ENCODE peak calls at places on chromosomes 3 and 15, in eight cellular contexts. C is stimulated activated naive CD8-positive, alpha-beta T cell treated with anti-CD3 and anti-CD28 coated beads, Interleukin-15, amount 100 ng/mL, for 72 hours; V is AG10803; D is tibial artery; T is stimulated activated CD4-positive, alpha-beta T cell treated with anti-CD3 and anti-CD28 coated beads, TNF-alpha, amount 100 ng/mL, for 4 hours; P is iPS-NIHi11; Y is stimulated activated CD8-positive, alpha-beta memory T cell treated with anti-CD3 and anti-CD28 coated beads, Interleukin-15, amount 100 ng/mL, for 24 hours; X is nephron progenitor cell. I is an unnamed sample.

GRCh38 chr3:66098436-66098835 is 59.7 kb upstream of the MAGI1 start:
- DNase-seq in V (peak), C (no peak), X (no peak), T (no peak), D (no peak), Y (no peak), P (no peak), I (no peak)

GRCh38 chr3:35383719-35384555 is 255.4 kb upstream of the ARPP21 start:
- DNase-seq in D (no peak), V (no peak), T (no peak), Y (no peak), C (no peak), P (peak), X (no peak), I (no peak)

GRCh38 chr15:68210821-68211655 is 5.9 kb upstream of the CALML4 start:
- DNase-seq in T (no peak), C (peak), X (peak), D (peak), Y (peak), P (peak), V (peak), I (no peak)

GRCh38 chr3:35739181-35739809 is 100.0 kb downstream of the ARPP21 start:
- DNase-seq in V (no peak), Y (no peak), D (no peak), X (peak), T (no peak), C (no peak), P (peak), I (no peak)

GRCh38 chr3:180049391-180049790 is 12.7 kb upstream of the PEX5L start:
- DNase-seq in D (no peak), C (no peak), X (no peak), P (no peak), V (no peak), T (no peak), Y (no peak), I (no peak)

GRCh38 chr3:194485471-194485875 is 1.3 kb downstream of the ATP13A3 start:
- DNase-seq in Y (no peak), C (no peak), X (no peak), T (no peak), P (no peak), D (no peak), V (peak), I (no peak)

GRCh38 chr15:91465696-91466095 is 365.6 kb downstream of the SV2B start:
- DNase-seq in T (no peak), X (no peak), C (no peak), P (no peak), Y (no peak), D (no peak), V (no peak), I (no peak)

GRCh38 chr3:19775744-19776143 is 158.3 kb downstream of the EFHB start:
- DNase-seq in Y (no peak), X (no peak), D (no peak), C (no peak), P (no peak), T (no peak), V (no peak), I (no peak)

GRCh38 chr3:151328298-151329036 is 882 bp downstream of the P2RY13 start:
- DNase-seq in C (peak), X (no peak), Y (no peak), V (peak), T (no peak), P (no peak), D (no peak), I (no peak)

GRCh38 chr15:101126618-101127502 is 125.0 kb downstream of the CHSY1 start:
- DNase-seq in T (no peak), X (no peak), Y (no peak), V (peak), P (no peak), C (peak), D (no peak), I (no peak)

GRCh38 chr3:132256984-132257383 is 60.2 kb upstream of the ACP3 start:
- DNase-seq in T (no peak), P (peak), X (peak), Y (no peak), V (peak), C (no peak), D (no peak), I (no peak)

GRCh38 chr3:154144825-154145465 is 23.8 kb downstream of the ARHGEF26 start:
- DNase-seq in T (no peak), Y (no peak), X (no peak), P (no peak), V (no peak), D (no peak), C (no peak), I (no peak)

GRCh38 chr3:10470120-10470665 is 35.2 kb downstream of the ATP2B2 start:
- DNase-seq in P (no peak), Y (no peak), V (no peak), T (no peak), X (no peak), D (no peak), C (no peak), I (no peak)

GRCh38 chr3:139757448-139758030 is 79.8 kb upstream of the NMNAT3 start:
- DNase-seq in C (no peak), Y (no peak), P (no peak), T (no peak), V (no peak), X (no peak), D (no peak), I (no peak)

GRCh38 chr3:53030864-53031445 is 14.9 kb downstream of the SFMBT1 start:
- DNase-seq in X (no peak), D (no peak), T (no peak), Y (no peak), V (no peak), P (peak), C (no peak), I (no peak)

GRCh38 chr3:53842436-53843194 is 3.6 kb downstream of the CHDH start:
- DNase-seq in P (peak), X (no peak), V (peak), T (no peak), D (no peak), Y (no peak), C (no peak), I (no peak)

GRCh38 chr3:136070334-136070733 is 104.8 kb downstream of the PPP2R3A start:
- DNase-seq in X (no peak), C (no peak), Y (no peak), P (no peak), T (no peak), D (no peak), V (peak), I (no peak)

GRCh38 chr3:120516142-120516541 is 65.3 kb upstream of the FSTL1 start:
- DNase-seq in T (no peak), X (no peak), P (no peak), D (no peak), C (no peak), V (no peak), Y (no peak), I (no peak)

GRCh38 chr15:68791431-68792283 is 29.0 kb downstream of the ANP32A start:
- DNase-seq in Y (no peak), P (peak), T (no peak), C (peak), X (no peak), D (no peak), V (no peak), I (peak)

GRCh38 chr15:85142324-85142723 is 160.7 kb downstream of the PDE8A start:
- DNase-seq in P (no peak), D (no peak), X (no peak), V (peak), C (no peak), T (no peak), Y (no peak), I (no peak)

GRCh38 chr15:63048986-63049665 is 6.6 kb downstream of the TPM1 start:
- DNase-seq in P (no peak), C (peak), X (peak), V (peak), T (peak), Y (peak), D (peak), I (no peak)

GRCh38 chr15:25333049-25333448 is 105.8 kb downstream of the UBE3A start:
- DNase-seq in Y (no peak), T (no peak), D (no peak), X (no peak), V (no peak), C (no peak), P (no peak), I (no peak)

GRCh38 chr3:153001428-153001827 is 160.6 kb upstream of the RAP2B start:
- DNase-seq in V (no peak), Y (no peak), D (no peak), X (no peak), C (no peak), P (no peak), T (no peak), I (no peak)

GRCh38 chr15:95325763-95326688 is 1004.5 kb upstream of the NR2F2 start:
- DNase-seq in V (no peak), X (no peak), D (peak), C (no peak), T (no peak), P (peak), Y (no peak), I (no peak)

GRCh38 chr3:11140054-11140712 is 14.1 kb upstream of the HRH1 start:
- DNase-seq in D (peak), C (peak), T (no peak), V (no peak), P (no peak), X (no peak), Y (no peak), I (peak)

GRCh38 chr15:67048281-67049279 is 16.8 kb upstream of the SMAD3 start:
- DNase-seq in V (peak), Y (no peak), C (no peak), X (no peak), P (no peak), T (no peak), D (peak), I (no peak)

GRCh38 chr3:135500034-135500433 is 465.5 kb upstream of the PPP2R3A start:
- DNase-seq in V (no peak), T (no peak), D (no peak), Y (no peak), P (no peak), C (no peak), X (no peak), I (no peak)

GRCh38 chr3:53346514-53346913 is 829 bp downstream of the DCP1A start:
- DNase-seq in X (peak), Y (no peak), C (no peak), V (no peak), T (no peak), P (peak), D (no peak), I (no peak)

GRCh38 chr3:115239717-115240116 is 92.6 kb upstream of the ZBTB20 start:
- DNase-seq in D (peak), X (no peak), Y (no peak), T (no peak), P (no peak), V (peak), C (no peak), I (no peak)

GRCh38 chr3:123421353-123422174 is 27.3 kb downstream of the ADCY5 start:
- DNase-seq in V (no peak), D (no peak), T (no peak), Y (no peak), C (no peak), P (no peak), X (no peak), I (no peak)

GRCh38 chr3:15974647-15975046 is 176.9 kb upstream of the ANKRD28 start:
- DNase-seq in V (no peak), X (no peak), T (no peak), P (peak), C (no peak), Y (no peak), D (no peak), I (no peak)